ENCODE peak calls at places on chromosomes 4 and X, in seven cellular contexts. One of them, this sample, is unnamed. For H3K4me1, the result is how much of the 10 kb centered on the place peaks cover.

GRCh38 chr4:129246850-129247542 is 151.0 kb downstream of the C4orf33 start:
- DNase-seq in keratinocyte: no peak
- DNase-seq in GM23248: no peak
- DNase-seq in mammary epithelial cell: no peak
- DNase-seq in A549: no peak
- DNase-seq in neural progenitor cell: no peak
- DNase-seq in SK-N-SH: no peak
- DNase-seq in this sample: no peak

GRCh38 chrX:76555816-76556215 is 128.3 kb downstream of the MAGEE1 start:
- DNase-seq in neural progenitor cell: peak
- DNase-seq in GM23248: peak
- DNase-seq in A549: peak
- DNase-seq in SK-N-SH: peak
- DNase-seq in mammary epithelial cell: peak
- DNase-seq in keratinocyte: no peak
- DNase-seq in this sample: peak

GRCh38 chrX:43166874-43167273 is 388.9 kb upstream of the PPP1R2C start:
- DNase-seq in mammary epithelial cell: no peak
- DNase-seq in keratinocyte: no peak
- DNase-seq in A549: no peak
- DNase-seq in GM23248: no peak
- DNase-seq in SK-N-SH: no peak
- DNase-seq in neural progenitor cell: no peak
- DNase-seq in this sample: peak

GRCh38 chr4:4761128-4761991 is 98.1 kb upstream of the MSX1 start:
- DNase-seq in keratinocyte: no peak
- DNase-seq in SK-N-SH: peak
- DNase-seq in mammary epithelial cell: no peak
- DNase-seq in neural progenitor cell: peak
- DNase-seq in GM23248: peak
- DNase-seq in A549: no peak
- DNase-seq in this sample: no peak

GRCh38 chr4:2469192-2469984 is 482 bp downstream of the RNF4 start:
- DNase-seq in SK-N-SH: peak
- DNase-seq in keratinocyte: no peak
- DNase-seq in neural progenitor cell: peak
- DNase-seq in mammary epithelial cell: peak
- DNase-seq in GM23248: peak
- DNase-seq in A549: peak
- DNase-seq in this sample: peak

GRCh38 chr4:3108211-3108610 is 33.7 kb downstream of the HTT start:
- DNase-seq in keratinocyte: no peak
- DNase-seq in mammary epithelial cell: no peak
- DNase-seq in A549: no peak
- DNase-seq in SK-N-SH: no peak
- DNase-seq in neural progenitor cell: no peak
- DNase-seq in GM23248: peak
- DNase-seq in this sample: no peak

GRCh38 chr4:88097301-88097700 is 61.1 kb downstream of the ABCG2 start:
- DNase-seq in neural progenitor cell: no peak
- DNase-seq in mammary epithelial cell: no peak
- DNase-seq in GM23248: peak
- DNase-seq in keratinocyte: no peak
- DNase-seq in SK-N-SH: no peak
- DNase-seq in A549: no peak
- DNase-seq in this sample: no peak

GRCh38 chrX:150587585-150588503 is 19.4 kb downstream of the MTM1 start:
- DNase-seq in neural progenitor cell: no peak
- DNase-seq in GM23248: peak
- DNase-seq in SK-N-SH: peak
- DNase-seq in mammary epithelial cell: no peak
- DNase-seq in keratinocyte: no peak
- DNase-seq in A549: peak
- DNase-seq in this sample: peak

GRCh38 chrX:100328342-100328741 is 81.7 kb downstream of the PCDH19 start:
- DNase-seq in neural progenitor cell: no peak
- DNase-seq in A549: no peak
- DNase-seq in keratinocyte: no peak
- DNase-seq in mammary epithelial cell: no peak
- DNase-seq in GM23248: no peak
- DNase-seq in SK-N-SH: no peak
- DNase-seq in this sample: no peak

GRCh38 chr4:76882630-76883029 is 15.3 kb downstream of the SOWAHB start:
- DNase-seq in GM23248: no peak
- DNase-seq in keratinocyte: no peak
- DNase-seq in SK-N-SH: no peak
- DNase-seq in mammary epithelial cell: peak
- DNase-seq in neural progenitor cell: no peak
- DNase-seq in A549: no peak
- DNase-seq in this sample: no peak

GRCh38 chr4:76984127-76984526 is 34.6 kb downstream of the SEPTIN11 start:
- DNase-seq in mammary epithelial cell: peak
- DNase-seq in SK-N-SH: peak
- DNase-seq in neural progenitor cell: no peak
- DNase-seq in GM23248: peak
- DNase-seq in keratinocyte: no peak
- DNase-seq in A549: no peak
- DNase-seq in this sample: peak

GRCh38 chrX:119073200-119073905 is 560 bp downstream of the CT47C1 start:
- DNase-seq in keratinocyte: no peak
- DNase-seq in neural progenitor cell: no peak
- DNase-seq in SK-N-SH: no peak
- DNase-seq in GM23248: no peak
- DNase-seq in mammary epithelial cell: no peak
- DNase-seq in A549: no peak
- DNase-seq in this sample: no peak

GRCh38 chr4:112881842-112882241 is 167.6 kb upstream of the ANK2 start:
- DNase-seq in neural progenitor cell: peak
- DNase-seq in SK-N-SH: no peak
- DNase-seq in mammary epithelial cell: no peak
- DNase-seq in keratinocyte: no peak
- DNase-seq in GM23248: peak
- DNase-seq in A549: no peak
- DNase-seq in this sample: no peak
- H3K4me1 ChIP-seq in neural progenitor cell: under half
- H3K4me1 ChIP-seq in SK-N-SH: under half
- H3K4me1 ChIP-seq in mammary epithelial cell: under half
- H3K4me1 ChIP-seq in keratinocyte: under half
- H3K4me1 ChIP-seq in GM23248: under half
- H3K4me1 ChIP-seq in A549: under half
- H3K4me1 ChIP-seq in this sample: under half

DNA sequence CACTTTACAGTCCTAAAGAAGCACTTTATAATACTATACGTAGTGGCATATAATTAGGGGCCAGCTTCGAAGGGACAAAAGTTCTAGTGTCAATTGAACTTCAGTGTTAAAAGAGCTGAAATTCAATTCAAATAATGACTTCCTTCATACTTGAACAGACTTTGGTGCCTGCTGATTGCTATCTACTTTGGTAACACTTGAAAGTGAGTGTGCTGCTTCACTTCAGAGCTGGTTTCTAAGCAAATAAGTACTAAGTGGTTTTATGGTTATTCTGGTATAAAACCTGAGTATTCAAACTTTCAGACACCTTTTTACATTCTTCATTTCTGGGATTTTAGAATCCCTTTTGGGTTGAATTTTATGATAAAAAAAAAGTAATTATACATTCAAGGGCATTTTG is 107.0 kb downstream of the SLC4A4 start:
- DNase-seq in GM23248: no peak
- DNase-seq in SK-N-SH: no peak
- DNase-seq in A549: no peak
- DNase-seq in mammary epithelial cell: no peak
- DNase-seq in keratinocyte: no peak
- DNase-seq in neural progenitor cell: no peak
- DNase-seq in this sample: no peak
- H3K4me2 ChIP-seq in GM23248: no peak
- H3K4me2 ChIP-seq in SK-N-SH: no peak
- H3K4me2 ChIP-seq in A549: no peak
- H3K4me2 ChIP-seq in mammary epithelial cell: no peak
- H3K4me2 ChIP-seq in keratinocyte: no peak
- H3K4me2 ChIP-seq in neural progenitor cell: no peak
- H3K4me2 ChIP-seq in this sample: no peak

GRCh38 chrX:48713847-48714246 is 17.3 kb downstream of the SUV39H1 start:
- DNase-seq in A549: no peak
- DNase-seq in mammary epithelial cell: no peak
- DNase-seq in SK-N-SH: no peak
- DNase-seq in neural progenitor cell: no peak
- DNase-seq in keratinocyte: no peak
- DNase-seq in GM23248: no peak
- DNase-seq in this sample: no peak

GRCh38 chrX:48714573-48714972 is 18.0 kb downstream of the SUV39H1 start:
- DNase-seq in A549: no peak
- DNase-seq in neural progenitor cell: no peak
- DNase-seq in keratinocyte: no peak
- DNase-seq in SK-N-SH: no peak
- DNase-seq in GM23248: peak
- DNase-seq in mammary epithelial cell: no peak
- DNase-seq in this sample: peak

GRCh38 chrX:48715876-48716502 is 19.5 kb downstream of the SUV39H1 start:
- DNase-seq in neural progenitor cell: no peak
- DNase-seq in GM23248: peak
- DNase-seq in A549: no peak
- DNase-seq in keratinocyte: no peak
- DNase-seq in SK-N-SH: no peak
- DNase-seq in mammary epithelial cell: peak
- DNase-seq in this sample: peak

GRCh38 chrX:48711929-48712505 is 15.5 kb downstream of the SUV39H1 start:
- DNase-seq in SK-N-SH: no peak
- DNase-seq in neural progenitor cell: no peak
- DNase-seq in mammary epithelial cell: no peak
- DNase-seq in A549: no peak
- DNase-seq in GM23248: no peak
- DNase-seq in keratinocyte: no peak
- DNase-seq in this sample: no peak

DNA sequence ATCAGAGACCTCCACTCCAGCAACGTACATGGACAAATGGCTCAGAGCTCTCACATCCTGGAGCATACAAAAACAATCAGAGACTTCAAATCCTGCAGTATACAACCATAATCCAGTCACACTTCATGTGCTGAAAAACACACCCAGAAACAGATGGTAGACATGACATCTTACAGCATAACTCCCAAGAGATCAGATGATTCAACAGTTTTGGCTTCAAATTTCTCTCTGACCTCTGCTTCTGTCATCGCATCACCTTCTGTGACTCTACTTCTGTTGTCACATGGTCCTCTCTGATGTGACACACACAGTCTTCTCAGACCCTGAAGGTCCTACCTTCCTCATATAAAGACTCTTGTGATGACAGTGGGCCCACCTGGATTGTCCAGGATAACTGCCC is 18.5 kb downstream of the SUV39H1 start:
- DNase-seq in SK-N-SH: no peak
- DNase-seq in GM23248: peak
- DNase-seq in keratinocyte: no peak
- DNase-seq in neural progenitor cell: no peak
- DNase-seq in mammary epithelial cell: peak
- DNase-seq in A549: no peak
- DNase-seq in this sample: peak
- H3K4me1 ChIP-seq in SK-N-SH: under half
- H3K4me1 ChIP-seq in GM23248: under half
- H3K4me1 ChIP-seq in keratinocyte: under half
- H3K4me1 ChIP-seq in neural progenitor cell: under half
- H3K4me1 ChIP-seq in mammary epithelial cell: under half
- H3K4me1 ChIP-seq in A549: under half
- H3K4me1 ChIP-seq in this sample: under half

DNA sequence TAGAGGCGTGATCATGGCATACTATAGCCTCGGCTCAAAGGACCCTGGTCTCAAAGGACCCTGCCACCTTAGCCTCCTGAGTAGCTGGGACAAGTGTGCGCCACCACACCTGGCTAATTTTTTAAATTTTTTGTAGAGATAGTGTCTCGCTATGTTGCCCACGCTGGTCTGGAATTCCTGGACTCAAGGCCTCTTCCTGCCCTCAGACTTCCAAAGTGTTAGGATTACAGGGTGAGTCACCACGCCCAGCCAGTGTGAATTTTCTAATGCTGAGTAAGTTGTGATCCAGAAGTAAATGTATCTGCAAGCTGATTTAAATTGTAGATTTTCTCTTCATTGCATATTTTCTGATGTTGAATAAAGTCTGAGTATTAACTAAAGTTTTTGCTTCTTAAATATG is 2.6 kb upstream of the ZNF674 start:
- DNase-seq in GM23248: peak
- DNase-seq in mammary epithelial cell: peak
- DNase-seq in A549: peak
- DNase-seq in neural progenitor cell: no peak
- DNase-seq in SK-N-SH: no peak
- DNase-seq in keratinocyte: peak
- DNase-seq in this sample: peak
- H3K4me2 ChIP-seq in GM23248: peak
- H3K4me2 ChIP-seq in mammary epithelial cell: peak
- H3K4me2 ChIP-seq in A549: peak
- H3K4me2 ChIP-seq in neural progenitor cell: no peak
- H3K4me2 ChIP-seq in SK-N-SH: peak
- H3K4me2 ChIP-seq in keratinocyte: peak
- H3K4me2 ChIP-seq in this sample: peak

GRCh38 chrX:49858341-49858740 is 20.9 kb upstream of the USP27X start:
- DNase-seq in neural progenitor cell: no peak
- DNase-seq in GM23248: no peak
- DNase-seq in keratinocyte: no peak
- DNase-seq in A549: no peak
- DNase-seq in mammary epithelial cell: no peak
- DNase-seq in SK-N-SH: no peak
- DNase-seq in this sample: no peak

GRCh38 chrX:49862093-49862492 is 17.2 kb upstream of the USP27X start:
- DNase-seq in neural progenitor cell: no peak
- DNase-seq in A549: no peak
- DNase-seq in GM23248: no peak
- DNase-seq in SK-N-SH: no peak
- DNase-seq in mammary epithelial cell: no peak
- DNase-seq in keratinocyte: no peak
- DNase-seq in this sample: no peak

GRCh38 chrX:49856819-49857218 is 22.5 kb upstream of the USP27X start:
- DNase-seq in keratinocyte: no peak
- DNase-seq in GM23248: no peak
- DNase-seq in A549: no peak
- DNase-seq in neural progenitor cell: no peak
- DNase-seq in SK-N-SH: no peak
- DNase-seq in mammary epithelial cell: no peak
- DNase-seq in this sample: no peak

GRCh38 chrX:49860867-49861535 is 18.3 kb upstream of the USP27X start:
- DNase-seq in SK-N-SH: no peak
- DNase-seq in GM23248: no peak
- DNase-seq in neural progenitor cell: no peak
- DNase-seq in mammary epithelial cell: no peak
- DNase-seq in keratinocyte: no peak
- DNase-seq in A549: no peak
- DNase-seq in this sample: no peak
- H3K4me1 ChIP-seq in SK-N-SH: under half
- H3K4me1 ChIP-seq in GM23248: under half
- H3K4me1 ChIP-seq in neural progenitor cell: under half
- H3K4me1 ChIP-seq in mammary epithelial cell: under half
- H3K4me1 ChIP-seq in keratinocyte: under half
- H3K4me1 ChIP-seq in A549: under half
- H3K4me1 ChIP-seq in this sample: under half